ENCODE peak calls at places on chromosomes 7 and 10, in four cellular contexts. One of them, this sample, is unnamed. For H3K9me1, the result is how much of the 10 kb centered on the place peaks cover.

GRCh38 chr7:141585592-141586510 is 34.6 kb downstream of the AGK start:
- DNase-seq in IMR-90: peak
- DNase-seq in K562: no peak
- DNase-seq in keratinocyte: peak
- DNase-seq in this sample: no peak

GRCh38 chr10:30047924-30048531 is 11.4 kb downstream of the JCAD start:
- DNase-seq in IMR-90: no peak
- DNase-seq in K562: no peak
- DNase-seq in keratinocyte: no peak
- DNase-seq in this sample: no peak

GRCh38 chr10:71243756-71244637 is 31.6 kb downstream of the UNC5B start:
- DNase-seq in IMR-90: peak
- DNase-seq in K562: no peak
- DNase-seq in keratinocyte: peak
- DNase-seq in this sample: no peak

GRCh38 chr7:115145512-115145911 is 223.6 kb downstream of the MDFIC start:
- DNase-seq in IMR-90: peak
- DNase-seq in K562: no peak
- DNase-seq in keratinocyte: no peak
- DNase-seq in this sample: no peak

GRCh38 chr7:18399624-18400235 is 95.8 kb upstream of the HDAC9 start:
- DNase-seq in IMR-90: peak
- DNase-seq in K562: no peak
- DNase-seq in keratinocyte: no peak
- DNase-seq in this sample: no peak

GRCh38 chr7:151886783-151887182 is 9.9 kb upstream of the PRKAG2 start:
- DNase-seq in IMR-90: no peak
- DNase-seq in K562: no peak
- DNase-seq in keratinocyte: no peak
- DNase-seq in this sample: no peak

GRCh38 chr7:153036396-153037063 is 277.0 kb downstream of the ACTR3B start:
- DNase-seq in IMR-90: no peak
- DNase-seq in K562: no peak
- DNase-seq in keratinocyte: no peak
- DNase-seq in this sample: no peak

GRCh38 chr10:131892817-131893675 is 7.8 kb upstream of the PPP2R2D start:
- DNase-seq in IMR-90: no peak
- DNase-seq in K562: no peak
- DNase-seq in keratinocyte: no peak
- DNase-seq in this sample: no peak

GRCh38 chr7:98568891-98569290 is 48.2 kb upstream of the NPTX2 start:
- DNase-seq in IMR-90: no peak
- DNase-seq in K562: no peak
- DNase-seq in keratinocyte: no peak
- DNase-seq in this sample: no peak

GRCh38 chr10:113520606-113521481 is 32.0 kb upstream of the HABP2 start:
- DNase-seq in IMR-90: peak
- DNase-seq in K562: peak
- DNase-seq in keratinocyte: peak
- DNase-seq in this sample: peak

GRCh38 chr10:101816913-101817541 is 1.2 kb downstream of the OGA start:
- DNase-seq in IMR-90: no peak
- DNase-seq in K562: no peak
- DNase-seq in keratinocyte: no peak
- DNase-seq in this sample: no peak

GRCh38 chr10:63976538-63976937 is 455.3 kb downstream of the REEP3 start:
- DNase-seq in IMR-90: peak
- DNase-seq in K562: peak
- DNase-seq in keratinocyte: no peak
- DNase-seq in this sample: peak

GRCh38 chr10:14758994-14759664 is 15.6 kb downstream of the FAM107B start:
- DNase-seq in IMR-90: no peak
- DNase-seq in K562: no peak
- DNase-seq in keratinocyte: no peak
- DNase-seq in this sample: no peak

GRCh38 chr7:69738396-69738889 is 140.2 kb downstream of the AUTS2 start:
- DNase-seq in IMR-90: no peak
- DNase-seq in K562: no peak
- DNase-seq in keratinocyte: no peak
- DNase-seq in this sample: no peak

GRCh38 chr10:113278664-113279063 is 274.2 kb upstream of the HABP2 start:
- DNase-seq in IMR-90: no peak
- DNase-seq in K562: no peak
- DNase-seq in keratinocyte: no peak
- DNase-seq in this sample: no peak

GRCh38 chr7:66556549-66557213 is 72.0 kb upstream of the KCTD7 start:
- DNase-seq in IMR-90: no peak
- DNase-seq in K562: no peak
- DNase-seq in keratinocyte: no peak
- DNase-seq in this sample: no peak

GRCh38 chr10:103884681-103885139 is 29.3 kb upstream of the SH3PXD2A start:
- DNase-seq in IMR-90: peak
- DNase-seq in K562: peak
- DNase-seq in keratinocyte: no peak
- DNase-seq in this sample: peak

GRCh38 chr10:17951868-17952371 is at the start of gene SLC39A12:
- DNase-seq in IMR-90: peak
- DNase-seq in K562: no peak
- DNase-seq in keratinocyte: no peak
- DNase-seq in this sample: no peak

GRCh38 chr10:17954856-17955255 is 3.1 kb downstream of the SLC39A12 start:
- DNase-seq in IMR-90: peak
- DNase-seq in K562: no peak
- DNase-seq in keratinocyte: no peak
- DNase-seq in this sample: no peak

DNA sequence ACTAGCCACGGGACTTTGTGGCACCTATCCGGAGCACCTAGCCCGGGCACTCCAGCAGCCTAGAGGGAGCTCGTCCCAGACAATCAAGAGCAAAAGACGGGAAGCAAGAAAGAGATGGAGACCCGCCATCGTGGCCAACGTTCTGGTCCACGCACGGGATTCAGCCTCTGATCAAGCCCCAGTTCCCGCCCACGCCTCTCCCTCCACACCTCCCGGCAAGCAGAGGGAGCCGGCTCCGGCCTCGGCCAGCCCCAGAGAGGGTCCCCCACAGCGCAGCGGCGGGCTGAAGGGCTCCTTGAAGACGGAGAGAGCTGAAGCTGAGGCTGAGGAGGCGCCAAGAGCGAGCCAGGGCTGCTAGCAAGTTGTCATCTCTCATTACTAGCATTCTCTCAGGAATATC is 992 bp upstream of the SLC39A12 start:
- DNase-seq in IMR-90: no peak
- DNase-seq in K562: no peak
- DNase-seq in keratinocyte: no peak
- DNase-seq in this sample: no peak
- H3K9me1 ChIP-seq in IMR-90: under half
- H3K9me1 ChIP-seq in K562: under half
- H3K9me1 ChIP-seq in keratinocyte: under half
- H3K9me1 ChIP-seq in this sample: under half

DNA sequence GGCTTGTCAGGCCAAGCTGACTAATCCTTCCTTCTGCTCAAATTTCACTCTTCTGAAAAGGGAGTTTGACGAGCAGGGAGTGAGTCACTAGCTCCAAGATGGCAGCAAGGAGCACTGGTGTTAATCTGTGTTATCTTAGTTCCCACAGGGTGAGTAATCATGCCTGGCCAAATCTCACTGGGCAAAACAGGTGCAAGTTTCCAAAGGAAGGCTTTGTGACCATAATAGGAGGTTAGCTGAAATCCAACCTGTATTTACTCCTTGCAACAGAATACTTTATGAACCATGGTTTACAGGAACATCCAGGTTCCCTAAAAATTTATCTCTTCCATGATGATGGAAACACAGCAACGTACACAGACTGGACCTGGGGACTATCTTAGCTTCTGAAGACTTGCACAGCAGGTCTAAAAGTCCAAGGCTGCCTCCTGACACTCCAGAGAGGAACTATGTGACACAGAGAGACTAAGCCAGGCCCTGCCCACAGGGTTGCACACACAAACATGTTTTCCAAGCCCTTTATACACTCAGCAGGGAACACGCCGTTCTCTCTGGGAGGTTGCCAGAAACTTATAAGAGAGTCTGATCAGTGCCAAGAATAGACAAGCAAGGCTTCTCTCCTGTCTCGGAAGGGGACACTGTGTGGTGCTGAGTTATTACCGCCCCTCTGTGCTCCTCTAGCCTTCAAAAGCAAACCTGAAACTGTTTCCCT is 46.3 kb downstream of the PDK4 start:
- DNase-seq in IMR-90: peak
- DNase-seq in K562: no peak
- DNase-seq in keratinocyte: no peak
- DNase-seq in this sample: peak
- H3K9me1 ChIP-seq in IMR-90: under half
- H3K9me1 ChIP-seq in K562: under half
- H3K9me1 ChIP-seq in keratinocyte: under half
- H3K9me1 ChIP-seq in this sample: under half

DNA sequence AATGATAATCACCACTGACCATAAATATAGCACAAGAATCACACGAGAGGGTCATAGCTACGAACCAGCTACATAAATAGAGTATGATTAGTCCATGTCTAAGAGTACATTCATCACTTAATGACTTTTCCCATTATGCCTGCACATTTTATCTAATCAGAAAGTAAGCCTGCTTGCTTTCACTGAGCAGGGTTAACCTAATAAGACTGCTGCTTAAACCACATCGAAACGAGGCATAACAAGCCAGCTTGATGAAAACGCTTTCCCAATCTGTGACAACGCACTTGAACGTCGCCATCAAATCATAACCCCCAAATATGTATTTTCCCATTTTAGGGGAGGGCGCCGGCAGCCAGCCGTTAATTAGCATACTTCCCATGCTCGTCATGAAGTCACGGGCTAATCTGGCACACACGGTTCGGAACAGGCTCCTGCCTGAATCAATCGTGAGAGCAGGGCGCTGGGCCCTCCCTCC is 71.5 kb downstream of the EBF3 start:
- DNase-seq in IMR-90: no peak
- DNase-seq in K562: no peak
- DNase-seq in keratinocyte: no peak
- DNase-seq in this sample: no peak
- H3K9me1 ChIP-seq in IMR-90: under half
- H3K9me1 ChIP-seq in K562: under half
- H3K9me1 ChIP-seq in keratinocyte: under half
- H3K9me1 ChIP-seq in this sample: under half

DNA sequence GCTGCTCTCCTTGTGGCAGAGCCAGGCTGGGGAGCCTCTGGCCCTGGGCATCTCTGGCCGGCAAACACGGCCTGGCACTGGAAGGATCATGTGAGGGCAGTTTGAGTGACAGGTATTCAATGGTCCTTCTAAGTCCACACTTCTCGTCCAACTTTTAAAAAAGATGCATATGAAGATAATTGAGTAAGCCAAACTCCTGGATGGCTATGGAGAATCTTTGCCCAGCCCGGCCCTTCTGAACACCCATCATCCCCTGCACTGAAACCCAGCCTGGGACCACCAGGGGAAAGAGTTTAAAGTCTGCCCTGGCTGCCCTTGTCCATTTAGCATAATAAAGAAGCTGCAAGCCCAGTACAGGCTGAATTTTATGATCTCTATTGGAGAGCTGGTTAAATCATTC is 4.1 kb downstream of the PTF1A start:
- DNase-seq in IMR-90: no peak
- DNase-seq in K562: no peak
- DNase-seq in keratinocyte: no peak
- DNase-seq in this sample: no peak
- H3K9me1 ChIP-seq in IMR-90: under half
- H3K9me1 ChIP-seq in K562: under half
- H3K9me1 ChIP-seq in keratinocyte: under half
- H3K9me1 ChIP-seq in this sample: under half

GRCh38 chr7:774161-775109 is 47.4 kb upstream of the PRKAR1B start:
- DNase-seq in IMR-90: peak
- DNase-seq in K562: peak
- DNase-seq in keratinocyte: no peak
- DNase-seq in this sample: peak
- H3K9me1 ChIP-seq in IMR-90: under half
- H3K9me1 ChIP-seq in K562: under half
- H3K9me1 ChIP-seq in keratinocyte: under half
- H3K9me1 ChIP-seq in this sample: under half

GRCh38 chr10:97462309-97462708 is 16.3 kb downstream of the ZDHHC16 start:
- DNase-seq in IMR-90: no peak
- DNase-seq in K562: no peak
- DNase-seq in keratinocyte: no peak
- DNase-seq in this sample: no peak
- H3K9me1 ChIP-seq in IMR-90: under half
- H3K9me1 ChIP-seq in K562: under half
- H3K9me1 ChIP-seq in keratinocyte: under half
- H3K9me1 ChIP-seq in this sample: under half